ENCODE peak calls at places on chromosome 16, in nine cellular contexts. Q is upper lobe of left lung, U is tibial nerve, B is transverse colon, A is K562, M is esophagus muscularis mucosa, O is suprapubic skin, S is H1, P is stomach. X is an unnamed sample. For H3K4me1, the result is how much of the 10 kb centered on the place peaks cover.

GRCh38 chr16:84232969-84233368 is 6.8 kb downstream of the KCNG4 start:
- DNase-seq in P (no peak), Q (no peak), M (no peak), A (no peak), B (no peak), O (no peak), S (no peak), U (no peak), X (no peak)

GRCh38 chr16:1999866-2000514 is 9.6 kb downstream of the ZNF598 start:
- DNase-seq in M (no peak), Q (peak), S (no peak), O (no peak), A (no peak), U (no peak), P (no peak), B (no peak), X (no peak)

GRCh38 chr16:11914759-11915643 is 755 bp downstream of the GSPT1 start:
- DNase-seq in S (no peak), A (peak), P (peak), B (peak), M (no peak), O (no peak), U (no peak), Q (peak), X (peak)

GRCh38 chr16:78060295-78060694 is 37.9 kb downstream of the CLEC3A start:
- DNase-seq in A (no peak), U (no peak), Q (no peak), B (no peak), O (no peak), P (no peak), S (no peak), M (no peak), X (no peak)

GRCh38 chr16:69761983-69762842 is at the start of gene WWP2:
- DNase-seq in P (peak), B (peak), M (peak), U (peak), Q (peak), O (peak), S (peak), A (peak), X (peak)

GRCh38 chr16:10036951-10037350 is 145.3 kb downstream of the GRIN2A start:
- DNase-seq in U (no peak), Q (no peak), B (no peak), P (no peak), O (no peak), S (no peak), A (no peak), M (no peak), X (no peak)

GRCh38 chr16:69095179-69095578 is 10.3 kb upstream of the HAS3 start:
- DNase-seq in M (no peak), B (no peak), S (no peak), P (no peak), Q (no peak), A (no peak), U (no peak), O (no peak), X (no peak)

GRCh38 chr16:21283521-21284289 is 5.6 kb upstream of the CRYM start:
- DNase-seq in Q (peak), M (peak), B (peak), P (peak), U (peak), S (peak), O (no peak), A (no peak), X (peak)

GRCh38 chr16:49929606-49930005 is 73.7 kb upstream of the ZNF423 start:
- DNase-seq in U (no peak), M (no peak), O (no peak), Q (no peak), P (no peak), B (no peak), A (no peak), S (no peak), X (no peak)

GRCh38 chr16:80265624-80266306 is 275.0 kb upstream of the DYNLRB2 start:
- DNase-seq in M (peak), O (no peak), P (no peak), U (no peak), S (no peak), B (no peak), Q (no peak), A (no peak), X (no peak)

GRCh38 chr16:4734063-4734729 is at the start of the genes ANKS3 and DNAAF8:
- DNase-seq in Q (peak), S (peak), B (peak), A (peak), M (peak), U (peak), O (peak), P (peak), X (peak)

GRCh38 chr16:66911801-66912200 is 6.9 kb downstream of the CDH16 start:
- DNase-seq in Q (no peak), A (no peak), B (no peak), S (no peak), U (no peak), P (no peak), M (no peak), O (no peak), X (no peak)

GRCh38 chr16:23941963-23942564 is 106.3 kb downstream of the PRKCB start:
- DNase-seq in P (no peak), U (no peak), B (no peak), A (no peak), O (no peak), M (no peak), Q (no peak), S (no peak), X (no peak)

GRCh38 chr16:49923411-49923810 is 67.5 kb upstream of the ZNF423 start:
- DNase-seq in O (no peak), P (no peak), Q (no peak), B (no peak), M (no peak), U (no peak), A (no peak), S (no peak), X (no peak)

GRCh38 chr16:12601290-12601900 is 202.3 kb downstream of the CPPED1 start:
- DNase-seq in P (no peak), O (no peak), M (peak), A (no peak), U (no peak), S (no peak), Q (peak), B (no peak), X (no peak)

GRCh38 chr16:5036228-5037156 is 2.8 kb upstream of the NAGPA start:
- DNase-seq in P (no peak), U (no peak), M (no peak), Q (no peak), B (no peak), A (no peak), O (no peak), S (no peak), X (no peak)

GRCh38 chr16:84844049-84844350 is 24.2 kb downstream of the CRISPLD2 start:
- DNase-seq in O (no peak), M (no peak), U (no peak), Q (no peak), A (no peak), S (no peak), P (no peak), B (peak), X (no peak)

GRCh38 chr16:66409156-66409555 is 17.9 kb upstream of the BEAN1 start:
- DNase-seq in S (no peak), B (no peak), A (no peak), M (no peak), U (no peak), Q (no peak), P (no peak), O (no peak), X (no peak)

GRCh38 chr16:4922721-4923342 is 14.1 kb downstream of the PPL start:
- DNase-seq in M (no peak), U (no peak), S (no peak), O (no peak), B (no peak), Q (no peak), A (no peak), P (no peak), X (no peak)

GRCh38 chr16:87264634-87265033 is 52.6 kb downstream of the C16orf95 start:
- DNase-seq in P (peak), U (no peak), A (no peak), O (no peak), Q (no peak), M (no peak), B (no peak), S (no peak), X (no peak)

GRCh38 chr16:11233727-11234376 is 22.2 kb downstream of the SOCS1 start:
- DNase-seq in U (no peak), O (no peak), Q (no peak), P (no peak), A (peak), M (no peak), S (no peak), B (peak), X (no peak)

GRCh38 chr16:87733190-87733589 is 32.6 kb downstream of the KLHDC4 start:
- DNase-seq in S (no peak), M (no peak), U (no peak), B (peak), A (no peak), P (no peak), Q (peak), O (no peak), X (no peak)

GRCh38 chr16:4613636-4614570 is 785 bp downstream of the UBALD1 start:
- DNase-seq in M (no peak), Q (peak), B (peak), U (no peak), S (no peak), O (no peak), P (no peak), A (peak), X (peak)

GRCh38 chr16:1642148-1642547 is 30.0 kb downstream of the CRAMP1 start:
- DNase-seq in B (no peak), P (no peak), S (no peak), M (no peak), O (no peak), Q (no peak), U (no peak), A (no peak), X (no peak)

GRCh38 chr16:64478258-64478906 is 643.5 kb downstream of the CDH11 start:
- DNase-seq in P (no peak), Q (no peak), U (no peak), O (no peak), S (no peak), B (no peak), A (no peak), M (no peak), X (no peak)

GRCh38 chr16:20344630-20345029 is 7.9 kb downstream of the UMOD start:
- DNase-seq in M (no peak), A (no peak), U (no peak), S (no peak), B (no peak), O (no peak), P (no peak), Q (no peak), X (no peak)

GRCh38 chr16:85523602-85524364 is 89.3 kb upstream of the GSE1 start:
- DNase-seq in B (no peak), M (no peak), S (peak), Q (no peak), O (no peak), P (peak), A (peak), U (no peak), X (peak)

GRCh38 chr16:53913082-53913870 is 209.3 kb downstream of the FTO start:
- DNase-seq in O (no peak), Q (no peak), B (peak), P (no peak), U (no peak), A (no peak), S (no peak), M (no peak), X (peak)

GRCh38 chr16:79098897-79099296 is 501.6 kb downstream of the MAF start:
- DNase-seq in A (no peak), Q (no peak), M (no peak), S (no peak), B (no peak), U (no peak), P (no peak), O (no peak), X (no peak)

GRCh38 chr16:79097090-79097489 is 503.4 kb downstream of the MAF start:
- DNase-seq in B (no peak), Q (no peak), S (no peak), A (no peak), M (no peak), O (no peak), P (no peak), U (no peak), X (no peak)

GRCh38 chr16:79099701-79100100 is 500.8 kb downstream of the MAF start:
- DNase-seq in S (no peak), M (no peak), P (no peak), A (no peak), B (no peak), O (no peak), U (no peak), Q (no peak), X (no peak)

GRCh38 chr16:79097781-79098180 is 502.8 kb downstream of the MAF start:
- DNase-seq in S (no peak), O (no peak), A (no peak), M (no peak), Q (no peak), U (no peak), B (no peak), P (no peak), X (no peak)

GRCh38 chr16:79100456-79100855 is 500.1 kb downstream of the MAF start:
- DNase-seq in S (no peak), M (no peak), Q (no peak), A (no peak), B (no peak), O (no peak), P (no peak), U (no peak), X (no peak)
- TF ChIP-seq POLR2A in S (no peak), M (no peak), Q (no peak), A (no peak), B (no peak), O (no peak), P (no peak), U (no peak), X (no peak)

GRCh38 chr16:89067677-89068076 is 26.0 kb upstream of the ACSF3 start:
- DNase-seq in U (no peak), B (peak), A (no peak), S (no peak), O (no peak), M (no peak), Q (peak), P (peak), X (no peak)

GRCh38 chr16:89063768-89064320 is 29.8 kb upstream of the ACSF3 start:
- DNase-seq in U (no peak), S (no peak), A (no peak), B (no peak), Q (peak), P (no peak), M (no peak), O (no peak), X (no peak)

GRCh38 chr16:89064606-89065444 is 28.8 kb upstream of the ACSF3 start:
- DNase-seq in M (no peak), U (no peak), Q (peak), S (no peak), A (no peak), B (no peak), P (no peak), O (no peak), X (no peak)

GRCh38 chr16:89065445-89065795 is 28.2 kb upstream of the ACSF3 start:
- DNase-seq in Q (no peak), B (peak), A (no peak), U (no peak), M (no peak), O (no peak), S (no peak), P (no peak), X (no peak)

DNA sequence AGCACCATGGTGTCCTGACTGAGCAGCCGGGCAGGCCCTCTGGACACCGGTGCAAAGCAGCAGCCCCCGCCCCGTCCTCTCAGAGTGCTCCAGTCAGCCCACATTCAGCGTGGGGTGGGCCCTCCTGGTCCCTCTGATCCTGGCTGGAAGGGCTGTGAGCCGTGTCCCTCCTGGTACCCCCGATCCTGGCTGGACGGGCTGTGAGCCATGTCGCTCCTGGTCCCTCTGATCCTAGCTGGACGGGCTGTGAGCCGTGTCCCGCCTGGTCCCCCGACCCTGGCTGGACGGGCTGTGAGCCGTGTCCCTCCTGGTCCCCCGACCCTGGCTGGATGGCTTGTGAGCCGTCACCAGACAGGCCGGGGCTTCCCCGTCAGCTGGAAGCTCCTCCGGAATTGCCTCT is 26.9 kb upstream of the ACSF3 start:
- DNase-seq in P (no peak), A (no peak), M (no peak), U (no peak), B (no peak), S (no peak), Q (peak), O (no peak), X (no peak)
- H3K4me1 ChIP-seq in P (under half), A (under half), M (under half), U (under half), B (under half), S (under half), Q (under half), O (under half), X (under half)

GRCh38 chr16:58028541-58029070 is 3.1 kb downstream of the MMP15 start:
- DNase-seq in O (no peak), Q (no peak), S (no peak), B (no peak), A (no peak), M (no peak), P (no peak), U (no peak), X (no peak)
- TF ChIP-seq EP300 in O (no peak), Q (no peak), S (no peak), B (no peak), A (no peak), M (no peak), P (no peak), U (no peak), X (no peak)

DNA sequence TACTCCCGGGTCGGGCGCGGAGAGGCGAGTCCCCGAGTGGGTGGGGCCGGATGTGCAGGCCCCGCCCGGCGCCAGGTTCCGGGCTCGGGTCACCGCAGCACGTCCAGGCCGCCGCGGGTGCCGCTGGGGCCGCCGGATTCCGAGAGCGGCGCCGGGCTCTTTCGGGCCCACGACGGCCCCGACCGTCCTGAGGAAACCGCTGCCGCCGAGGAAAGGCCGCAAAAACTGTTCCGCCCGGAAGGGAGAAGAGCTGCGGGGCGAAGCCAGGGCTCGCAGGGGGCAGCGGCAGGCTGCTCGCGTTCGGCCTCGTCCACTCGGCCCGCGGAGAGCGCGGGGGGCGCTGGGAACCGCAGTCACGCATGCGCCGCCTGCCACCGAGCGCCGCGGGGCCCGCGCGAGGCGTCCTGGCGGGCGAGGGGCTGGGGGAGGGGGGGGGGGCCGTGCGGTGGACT is at the start of gene ZKSCAN2:
- DNase-seq in B (peak), A (peak), M (peak), Q (peak), U (peak), P (peak), S (peak), O (peak), X (peak)
- TF ChIP-seq POLR2A in B (peak), A (peak), M (peak), Q (peak), U (peak), P (no peak), S (peak), O (peak), X (peak)

DNA sequence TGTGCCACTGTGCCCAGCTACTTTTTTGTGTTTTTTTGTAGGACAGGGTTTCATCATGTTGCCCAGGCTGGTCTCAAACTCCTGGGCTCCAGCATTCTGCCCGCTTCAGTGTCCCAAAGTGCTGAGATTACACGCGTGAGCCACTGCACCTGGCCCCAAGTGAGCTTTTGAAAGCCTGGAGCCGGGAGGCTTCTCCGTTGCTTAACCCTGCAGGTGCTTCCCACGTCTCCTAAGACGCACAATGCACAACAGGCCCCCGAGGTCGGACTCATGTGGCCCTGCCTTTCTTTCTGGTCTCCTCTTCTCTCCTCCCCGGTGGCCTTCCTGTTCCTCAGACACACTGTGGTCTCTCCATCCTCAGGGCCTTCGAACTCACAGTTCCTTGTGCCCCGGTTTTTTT is 12.5 kb downstream of the RABEP2 start:
- DNase-seq in M (no peak), A (peak), U (no peak), Q (no peak), S (no peak), P (no peak), B (no peak), O (no peak), X (no peak)
- H3K4me1 ChIP-seq in M (under half), A (under half), U (under half), Q (under half), S (under half), P (under half), B (under half), O (under half), X (under half)

GRCh38 chr16:72739577-72739976 is 308.4 kb downstream of the ZFHX3 start:
- DNase-seq in O (no peak), A (no peak), B (no peak), M (no peak), P (no peak), Q (no peak), S (no peak), U (no peak), X (no peak)
- TF ChIP-seq EP300 in O (no peak), A (no peak), B (no peak), M (no peak), P (no peak), Q (no peak), S (no peak), U (no peak), X (no peak)

DNA sequence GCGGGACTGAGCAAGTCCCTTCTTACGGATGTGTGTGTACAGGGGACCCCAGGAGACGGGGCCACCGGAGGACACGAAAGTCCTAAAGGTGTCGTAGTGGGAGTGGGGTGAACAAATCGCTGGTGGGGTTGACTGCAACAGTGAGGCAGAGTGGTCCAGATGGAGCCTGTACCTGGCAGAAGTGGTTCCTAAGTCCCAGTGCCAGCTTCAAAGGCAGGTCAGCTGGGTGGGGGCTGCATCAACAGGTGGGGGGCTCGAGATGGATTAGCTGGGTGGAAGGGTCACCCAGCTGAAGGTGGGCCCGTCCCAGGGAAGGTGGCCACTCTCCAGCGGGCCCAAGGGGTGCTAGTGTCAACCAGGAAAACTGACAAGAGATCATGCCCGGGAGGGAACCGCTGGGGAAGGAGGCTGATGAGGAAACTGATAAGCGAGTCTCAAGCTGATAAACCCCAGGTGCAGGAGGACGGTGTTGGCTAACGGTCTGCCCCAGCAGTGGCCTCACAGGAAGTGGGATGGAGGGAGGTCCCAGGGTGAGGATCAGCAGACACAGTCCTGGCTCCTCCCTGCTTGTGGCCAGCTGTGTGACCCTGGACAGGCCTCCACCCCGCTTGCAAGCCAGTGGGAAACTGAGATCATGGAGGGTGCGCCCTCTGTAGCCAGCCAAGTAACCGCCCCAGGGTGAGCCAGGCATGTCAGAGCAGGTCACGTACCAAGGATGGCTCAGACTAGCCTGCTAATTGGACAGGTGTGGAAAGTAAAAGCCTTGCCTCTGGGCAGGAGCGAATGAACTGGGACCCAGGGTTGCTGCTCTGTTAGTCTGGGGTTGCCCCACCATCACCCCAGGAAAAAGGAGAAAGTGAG is 1.0 kb downstream of the ORAI3 start:
- DNase-seq in O (peak), A (peak), S (no peak), Q (no peak), U (peak), M (peak), B (peak), P (peak), X (peak)
- TF ChIP-seq POLR2A in O (peak), A (peak), S (no peak), Q (peak), U (peak), M (peak), B (peak), P (no peak), X (peak)

GRCh38 chr16:89484923-89485679 is 5.3 kb downstream of the ANKRD11 start:
- DNase-seq in U (no peak), Q (no peak), A (no peak), B (peak), P (no peak), M (no peak), O (no peak), S (no peak), X (no peak)
- H3K4me1 ChIP-seq in U (half or more), Q (half or more), A (under half), B (half or more), P (half or more), M (half or more), O (half or more), S (under half), X (under half)